ENCODE peak calls at places on chromosomes 5 and 9, in eight cellular contexts. E is tibial nerve, M is adrenal gland, Q is heart left ventricle, N is psoas muscle, A is endodermal cell, L is transverse colon, Z is lower lobe of right lung. T is an unnamed sample.

GRCh38 chr5:128436825-128437224 is 101.2 kb downstream of the FBN2 start:
- DNase-seq in M (no peak), N (no peak), Z (no peak), L (no peak), E (no peak), Q (no peak), A (peak; percentile 53), T (peak; percentile 96)

GRCh38 chr5:134550271-134551214 is 25.1 kb downstream of the JADE2 start:
- DNase-seq in E (no peak), N (no peak), M (no peak), L (no peak), Q (no peak), Z (no peak), A (no peak), T (no peak)

GRCh38 chr9:120221844-120222243 is 358.1 kb downstream of the CDK5RAP2 start:
- DNase-seq in Z (no peak), L (no peak), M (no peak), Q (no peak), A (peak; percentile 80), E (no peak), N (no peak), T (no peak)

GRCh38 chr5:118354806-118355205 is 633.5 kb downstream of the DTWD2 start:
- DNase-seq in L (no peak), Q (no peak), M (no peak), A (no peak), Z (no peak), E (no peak), N (no peak), T (no peak)

GRCh38 chr9:87372401-87372851 is 125.2 kb upstream of the DAPK1 start:
- DNase-seq in Z (no peak), E (no peak), A (no peak), L (no peak), N (no peak), Q (no peak), M (no peak), T (no peak)

GRCh38 chr5:73381587-73382411 is 66.8 kb downstream of the FOXD1 start:
- DNase-seq in L (no peak), Z (no peak), N (no peak), Q (no peak), A (peak; percentile 55), E (no peak), M (no peak), T (no peak)

GRCh38 chr9:4815381-4815956 is 22.7 kb downstream of the RCL1 start:
- DNase-seq in Q (no peak), E (no peak), M (no peak), A (no peak), Z (no peak), N (no peak), L (no peak), T (no peak)

GRCh38 chr5:33831041-33831440 is 60.7 kb downstream of the ADAMTS12 start:
- DNase-seq in Z (no peak), E (no peak), N (no peak), L (no peak), Q (no peak), A (no peak), M (no peak), T (no peak)

GRCh38 chr5:116273458-116274242 is 188.8 kb downstream of the COMMD10 start:
- DNase-seq in L (no peak), A (no peak), E (no peak), Q (no peak), M (no peak), Z (no peak), N (no peak), T (no peak)

GRCh38 chr5:43515678-43516048 is 715 bp upstream of the C5orf34 start:
- DNase-seq in M (no peak), E (no peak), L (no peak), A (no peak), N (no peak), Z (no peak), Q (no peak), T (no peak)

GRCh38 chr9:90476058-90476457 is 166.6 kb downstream of the DIRAS2 start:
- DNase-seq in N (no peak), Q (no peak), A (no peak), L (no peak), E (no peak), Z (no peak), M (no peak), T (no peak)

GRCh38 chr5:68953885-68954617 is 139.8 kb upstream of the SLC30A5 start:
- DNase-seq in Q (peak; percentile 60), M (no peak), E (peak; percentile 55), N (no peak), L (no peak), Z (no peak), A (no peak), T (no peak)

GRCh38 chr5:177303925-177304391 is 359 bp downstream of the PRELID1 start:
- DNase-seq in N (no peak), L (no peak), M (no peak), E (no peak), Q (no peak), A (no peak), Z (no peak), T (no peak)

GRCh38 chr5:77367733-77368132 is 124.4 kb downstream of the WDR41 start:
- DNase-seq in M (peak; percentile 24), E (no peak), Z (no peak), Q (no peak), N (no peak), A (no peak), L (no peak), T (peak; percentile 12)

GRCh38 chr5:59107692-59108091 is 524.8 kb downstream of the RAB3C start:
- DNase-seq in M (no peak), Q (no peak), E (no peak), Z (no peak), L (no peak), A (no peak), N (no peak), T (peak; percentile 35)

GRCh38 chr5:136802382-136802781 is 437.0 kb upstream of the TRPC7 start:
- DNase-seq in A (peak; percentile 64), M (no peak), Q (no peak), N (no peak), Z (no peak), E (peak; percentile 28), L (no peak), T (peak; percentile 14)

DNA sequence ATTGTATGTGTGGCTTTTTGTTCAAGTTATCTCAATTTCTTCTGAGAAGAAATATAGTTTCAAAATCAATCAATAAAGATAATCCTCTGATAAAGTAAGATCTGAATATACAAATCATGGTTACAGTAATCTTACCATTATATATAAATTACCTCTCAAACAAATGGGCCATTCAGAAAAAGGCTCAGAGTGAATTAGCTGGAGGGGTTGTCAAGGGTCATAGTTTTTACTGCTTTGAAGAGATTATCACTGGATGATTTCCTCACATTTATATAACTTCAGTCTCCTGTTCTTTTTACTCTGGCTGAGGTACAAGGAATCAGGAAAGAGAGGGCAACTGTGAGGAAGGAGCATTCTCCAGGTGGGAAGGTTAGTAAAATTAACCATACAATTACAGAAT is 148.6 kb upstream of the ELL2 start:
- DNase-seq in A (no peak), Q (no peak), Z (no peak), M (no peak), L (no peak), E (no peak), N (no peak), T (no peak)
- H3K27me3 ChIP-seq in A (no peaks in the 10 kb centered on the region), Q (no peaks in the 10 kb centered on the region), Z (no peaks in the 10 kb centered on the region), M (no peaks in the 10 kb centered on the region), L (no peaks in the 10 kb centered on the region), E (no peaks in the 10 kb centered on the region), N (no peaks in the 10 kb centered on the region), T (no peaks in the 10 kb centered on the region)

GRCh38 chr9:118422513-118422912 is 718.3 kb downstream of the TLR4 start:
- DNase-seq in M (no peak), A (no peak), E (no peak), L (no peak), Z (no peak), N (no peak), Q (no peak), T (no peak)

GRCh38 chr9:118423021-118423420 is 718.8 kb downstream of the TLR4 start:
- DNase-seq in N (no peak), Z (no peak), E (no peak), Q (no peak), L (no peak), M (no peak), A (no peak), T (no peak)

GRCh38 chr9:118418887-118419620 is 714.9 kb downstream of the TLR4 start:
- DNase-seq in L (peak; percentile 26), E (no peak), A (no peak), Z (no peak), N (no peak), M (no peak), Q (no peak), T (peak; percentile 65)
- H3K9me3 ChIP-seq in L (no peaks in the 10 kb centered on the region), E (no peaks in the 10 kb centered on the region), A (no peaks in the 10 kb centered on the region), Z (no peaks in the 10 kb centered on the region), N (no peaks in the 10 kb centered on the region), M (no peaks in the 10 kb centered on the region), Q (no peaks in the 10 kb centered on the region), T (no peaks in the 10 kb centered on the region)

GRCh38 chr5:60674670-60675069 is 25.3 kb downstream of the DEPDC1B start:
- DNase-seq in N (no peak), E (no peak), M (no peak), Q (no peak), Z (no peak), A (no peak), L (no peak), T (no peak)
- H3K27me3 ChIP-seq in N (no peaks in the 10 kb centered on the region), E (no peaks in the 10 kb centered on the region), M (no peaks in the 10 kb centered on the region), Q (no peaks in the 10 kb centered on the region), Z (no peaks in the 10 kb centered on the region), A (no peaks in the 10 kb centered on the region), L (no peaks in the 10 kb centered on the region), T (no peaks in the 10 kb centered on the region)

DNA sequence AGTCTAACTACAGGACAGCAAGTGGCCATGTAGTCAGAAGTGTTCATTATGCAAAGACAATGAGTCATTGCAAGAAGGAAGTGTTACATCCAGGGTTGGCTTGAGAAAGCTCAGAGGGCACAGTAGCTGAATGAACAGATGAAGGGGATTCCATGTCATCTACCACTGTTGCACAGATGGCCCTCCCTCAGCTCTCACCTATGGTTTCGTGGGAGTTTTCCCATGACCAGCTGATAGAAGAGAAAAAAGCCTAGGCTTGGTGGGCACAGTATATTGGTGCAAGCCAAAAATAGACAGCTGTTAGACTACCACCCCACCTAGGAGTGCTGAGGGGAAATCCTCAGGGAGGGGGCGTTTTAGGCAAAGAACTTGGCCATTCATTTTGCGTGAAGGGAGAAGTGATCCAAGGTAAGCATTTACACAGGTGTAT is 217.0 kb downstream of the DMRT2 start:
- DNase-seq in M (no peak), Z (no peak), L (no peak), N (no peak), A (no peak), E (no peak), Q (no peak), T (no peak)
- H3K9me3 ChIP-seq in M (no peaks in the 10 kb centered on the region), Z (no peaks in the 10 kb centered on the region), L (no peaks in the 10 kb centered on the region), N (no peaks in the 10 kb centered on the region), A (no peaks in the 10 kb centered on the region), E (no peaks in the 10 kb centered on the region), Q (no peaks in the 10 kb centered on the region), T (peaks cover 7% of the 10 kb centered on the region)

T was measured in mammary epithelial cell.